ENCODE peak calls at places on chromosome 1, in six cellular contexts. N is endothelial cell, S is ovary, T is Peyer's patch, O is right lobe of liver, X is fibroblast of mammary gland. I is an unnamed sample.

GRCh38 chr1:84103197-84103992 is 40.7 kb upstream of the PRKACB start:
- DNase-seq in X (peak), S (peak), N (no peak), O (no peak), T (peak), I (no peak)

GRCh38 chr1:51671527-51672325 is 54.8 kb downstream of the OSBPL9 start:
- DNase-seq in N (no peak), T (no peak), S (no peak), X (peak), O (no peak), I (no peak)

GRCh38 chr1:150144606-150145005 is 5.1 kb upstream of the PLEKHO1 start:
- DNase-seq in O (no peak), S (no peak), X (no peak), N (no peak), T (no peak), I (no peak)

GRCh38 chr1:97630968-97631367 is 289.9 kb downstream of the DPYD start:
- DNase-seq in O (no peak), N (no peak), S (peak), T (no peak), X (no peak), I (no peak)

GRCh38 chr1:185249563-185249962 is 67.5 kb downstream of the IVNS1ABP start:
- DNase-seq in N (no peak), S (no peak), O (no peak), T (no peak), X (no peak), I (no peak)

GRCh38 chr1:171433451-171433850 is 51.9 kb upstream of the PRRC2C start:
- DNase-seq in X (peak), N (no peak), O (no peak), S (no peak), T (no peak), I (no peak)

GRCh38 chr1:44655609-44656008 is 18.7 kb downstream of the TMEM53 start:
- DNase-seq in X (no peak), S (no peak), N (peak), O (no peak), T (peak), I (peak)

GRCh38 chr1:17007121-17007520 is 4.6 kb downstream of the ATP13A2 start:
- DNase-seq in N (no peak), O (no peak), X (no peak), T (no peak), S (no peak), I (no peak)

GRCh38 chr1:30273456-30273855 is 449.9 kb downstream of the MATN1 start:
- DNase-seq in S (no peak), N (no peak), O (no peak), T (no peak), X (no peak), I (no peak)

GRCh38 chr1:40981702-40982448 is 2.4 kb downstream of the CTPS1 start:
- DNase-seq in O (no peak), T (no peak), S (no peak), N (no peak), X (no peak), I (no peak)

GRCh38 chr1:35795295-35795694 is 12.5 kb upstream of the AGO4 start:
- DNase-seq in S (no peak), T (no peak), O (no peak), N (no peak), X (no peak), I (no peak)

GRCh38 chr1:246152986-246153431 is 354.1 kb downstream of the SMYD3 start:
- DNase-seq in S (no peak), N (no peak), T (no peak), X (no peak), O (no peak), I (no peak)

GRCh38 chr1:226979517-226980121 is 39.5 kb downstream of the COQ8A start:
- DNase-seq in S (no peak), T (peak), N (no peak), O (no peak), X (no peak), I (no peak)

GRCh38 chr1:20164694-20165202 is 21.1 kb upstream of the UBXN10 start:
- DNase-seq in S (no peak), X (no peak), N (no peak), O (peak), T (peak), I (no peak)

GRCh38 chr1:217052196-217052595 is 329.0 kb upstream of the ESRRG start:
- DNase-seq in T (no peak), X (no peak), S (no peak), N (no peak), O (no peak), I (no peak)

GRCh38 chr1:119929643-119930310 is 33.5 kb upstream of the ADAM30 start:
- DNase-seq in O (no peak), S (no peak), N (no peak), T (no peak), X (no peak), I (no peak)

GRCh38 chr1:174920093-174920492 is 79.7 kb upstream of the CACYBP start:
- DNase-seq in O (no peak), N (no peak), S (no peak), T (no peak), X (no peak), I (no peak)

GRCh38 chr1:63189677-63190076 is 132.7 kb upstream of the FOXD3 start:
- DNase-seq in O (no peak), S (no peak), X (peak), T (no peak), N (no peak), I (no peak)
- TF ChIP-seq CTCF in O (no peak), S (no peak), X (peak), T (peak), N (peak), I (peak)

GRCh38 chr1:202351725-202352124 is 3.2 kb downstream of the PPP1R12B start:
- DNase-seq in T (no peak), X (peak), S (no peak), N (no peak), O (no peak), I (no peak)
- TF ChIP-seq CTCF in T (no peak), X (no peak), S (no peak), N (no peak), O (no peak), I (no peak)

DNA sequence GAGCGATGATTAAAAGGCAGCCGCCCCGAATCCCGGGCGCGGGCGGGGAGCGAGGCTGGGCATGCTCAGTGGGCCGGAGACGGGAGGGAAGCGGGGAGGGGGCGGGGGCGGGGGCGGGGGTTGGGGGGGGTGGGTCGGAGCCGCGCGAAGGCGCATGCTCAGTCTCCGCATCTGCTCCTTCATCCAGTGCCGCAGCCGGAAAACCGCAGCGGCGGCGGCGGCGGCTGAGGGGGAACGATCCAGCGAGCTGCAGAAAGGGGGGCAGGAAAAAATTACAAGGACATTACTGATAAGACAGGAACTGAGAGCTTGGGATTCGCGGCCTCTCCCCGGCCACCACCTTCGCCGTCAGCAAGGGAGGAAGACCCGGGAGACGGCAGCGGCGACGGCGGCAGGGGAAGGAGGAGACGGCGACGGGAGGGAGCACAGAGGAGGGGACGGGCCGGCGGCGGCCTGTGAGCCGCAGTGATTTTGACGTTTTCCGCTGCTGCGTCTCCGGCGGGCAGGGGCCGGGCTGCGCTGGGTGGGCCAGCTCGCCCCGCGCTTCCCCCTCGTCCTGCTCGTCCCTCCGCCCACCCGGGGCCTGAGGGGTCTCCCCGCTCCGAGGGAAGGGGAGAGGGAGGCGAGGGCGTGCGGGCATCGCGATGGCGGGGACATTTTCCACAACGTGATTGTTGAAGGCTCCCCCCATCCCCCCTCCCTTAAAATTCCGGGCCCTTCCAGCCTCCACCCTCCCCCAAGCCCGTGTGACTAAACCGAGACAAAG is at the start of gene CAMSAP2:
- DNase-seq in N (peak), X (peak), O (peak), S (peak), T (peak), I (peak)
- TF ChIP-seq CTCF in N (no peak), X (no peak), O (no peak), S (no peak), T (no peak), I (no peak)

DNA sequence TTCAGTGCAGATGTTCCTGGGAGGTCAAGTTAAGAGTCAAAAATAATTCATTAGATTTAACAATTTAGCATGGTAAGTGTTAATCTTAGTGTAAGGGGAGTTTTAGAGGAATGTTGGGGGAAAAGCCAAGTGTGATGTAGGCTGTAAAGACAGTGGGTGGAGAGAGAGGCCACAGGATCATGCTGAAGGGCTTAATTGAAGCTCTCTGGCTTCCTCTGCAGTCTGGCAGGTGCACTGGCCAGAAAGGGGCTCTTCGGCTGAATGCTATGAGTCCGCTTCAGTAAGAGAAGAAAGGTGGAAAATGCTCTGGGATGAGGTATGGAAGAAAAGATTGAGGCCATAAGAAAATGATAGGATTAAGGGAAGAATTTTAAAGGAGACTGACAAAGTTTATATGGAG is 3.0 kb downstream of the BRDT start:
- DNase-seq in N (no peak), S (no peak), O (no peak), X (no peak), T (no peak), I (no peak)
- TF ChIP-seq CTCF in N (no peak), S (no peak), O (no peak), X (no peak), T (no peak), I (no peak)

DNA sequence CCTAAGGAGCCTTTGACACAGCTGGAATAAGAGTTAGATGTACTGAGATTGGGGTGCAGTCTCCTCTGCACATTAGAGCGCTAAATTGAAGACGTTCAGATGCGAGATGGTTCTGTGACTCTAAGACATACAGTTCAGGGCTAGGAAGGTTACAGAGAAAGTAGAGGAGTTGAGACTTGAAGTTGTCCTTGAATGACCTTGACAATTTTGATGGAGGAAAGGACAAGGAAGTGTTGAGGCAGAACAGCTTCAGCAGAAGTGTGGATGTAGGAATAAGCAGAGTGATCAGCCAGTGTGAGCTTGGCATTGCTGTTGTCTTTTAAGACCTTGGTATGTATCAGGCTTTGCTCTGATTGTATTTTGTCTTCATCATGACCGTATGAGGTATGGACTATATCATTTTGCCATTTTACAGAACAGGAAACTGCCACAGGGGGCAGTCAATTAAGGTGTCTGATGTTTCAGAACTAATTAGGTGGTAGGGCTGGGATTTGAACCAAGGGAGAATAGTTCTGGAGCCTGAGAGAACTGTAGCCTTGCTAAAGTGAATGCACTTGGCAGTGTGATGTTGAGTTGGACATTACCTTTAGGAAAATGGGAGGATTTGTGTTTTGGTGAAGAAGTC is 9.2 kb downstream of the TTF2 start:
- DNase-seq in T (no peak), N (no peak), S (no peak), O (no peak), X (no peak), I (no peak)
- TF ChIP-seq CTCF in T (no peak), N (no peak), S (no peak), O (no peak), X (no peak), I (no peak)

GRCh38 chr1:110687244-110687643 is 12.5 kb upstream of the KCNA3 start:
- DNase-seq in O (no peak), T (no peak), X (peak), N (no peak), S (no peak), I (no peak)

GRCh38 chr1:110682898-110683297 is 8.2 kb upstream of the KCNA3 start:
- DNase-seq in X (no peak), T (no peak), O (no peak), N (no peak), S (no peak), I (no peak)

GRCh38 chr1:110689868-110690267 is 15.1 kb upstream of the KCNA3 start:
- DNase-seq in T (no peak), S (no peak), X (no peak), N (no peak), O (no peak), I (no peak)

GRCh38 chr1:110684476-110684875 is 9.7 kb upstream of the KCNA3 start:
- DNase-seq in S (no peak), O (no peak), N (no peak), T (no peak), X (no peak), I (no peak)

GRCh38 chr1:110686188-110686587 is 11.4 kb upstream of the KCNA3 start:
- DNase-seq in S (no peak), X (no peak), N (no peak), T (peak), O (no peak), I (no peak)
- TF ChIP-seq CTCF in S (no peak), X (no peak), N (no peak), T (peak), O (no peak), I (peak)

DNA sequence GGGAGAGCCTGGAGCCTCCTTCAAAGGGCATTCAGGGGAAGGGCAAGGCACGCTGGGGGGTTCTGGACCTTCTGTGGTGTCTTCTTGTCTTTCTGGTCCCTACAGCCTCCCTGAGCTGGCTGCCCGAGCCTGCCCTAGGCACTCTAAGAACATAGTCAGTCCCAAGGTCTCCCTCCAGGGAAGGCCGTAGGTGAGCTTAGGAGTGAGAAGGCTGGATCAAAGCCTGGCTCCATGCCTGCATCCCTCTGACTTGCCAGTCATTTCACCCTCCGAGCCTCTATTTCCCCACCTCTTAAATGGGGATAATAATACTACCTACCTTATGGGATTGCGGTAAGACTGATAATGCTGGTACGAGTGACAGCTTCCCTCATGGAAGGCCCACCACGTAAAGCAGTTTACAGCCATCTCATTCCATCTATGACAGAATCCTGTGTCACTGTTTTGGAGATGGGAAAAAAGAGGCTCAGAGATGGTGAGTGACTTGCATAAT is 20.8 kb downstream of the PTPRF start:
- DNase-seq in T (no peak), N (no peak), X (no peak), S (no peak), O (no peak), I (no peak)
- TF ChIP-seq CTCF in T (no peak), N (no peak), X (no peak), S (no peak), O (no peak), I (no peak)

GRCh38 chr1:77388655-77389054 is 106.8 kb downstream of the AK5 start:
- DNase-seq in O (no peak), S (no peak), T (no peak), X (no peak), N (no peak), I (no peak)
- TF ChIP-seq CTCF in O (no peak), S (no peak), T (no peak), X (no peak), N (no peak), I (no peak)